ENCODE peak calls at places on chromosomes 13 and 19, in ten cellular contexts. D is stimulated activated CD8-positive, alpha-beta memory T cell treated with anti-CD3 and anti-CD28 coated beads, Interleukin-7, amount 100 ng/mL, for 48 hours; O is caudate nucleus; Q is BE2C; L is AG04449; T is EL; E is stimulated activated CD4-positive, alpha-beta T cell treated with anti-CD3 and anti-CD28 coated beads, Interleukin-2, amount 100 ng/mL, for 24 hours; J is hepatic stellate cell; K is NCI-H1092; G is NAMALWA. Z is an unnamed sample.

GRCh38 chr19:46351241-46352041 is 4.6 kb downstream of the PPP5C start:
- DNase-seq in E (peak), D (no peak), Q (peak), O (no peak), J (peak), L (no peak), G (peak), K (no peak), T (peak), Z (peak)

GRCh38 chr19:45097776-45098520 is 5.0 kb downstream of the PPP1R37 start:
- DNase-seq in Q (peak), T (peak), O (no peak), L (peak), E (no peak), J (peak), K (no peak), D (no peak), G (no peak), Z (peak)

GRCh38 chr13:90416938-90417337 is 930.5 kb upstream of the MIR17HG start:
- DNase-seq in K (no peak), L (no peak), G (no peak), E (no peak), O (no peak), J (no peak), D (no peak), Q (no peak), T (no peak), Z (no peak)

GRCh38 chr19:7862413-7862951 is 11.7 kb downstream of the PRR36 start:
- DNase-seq in L (no peak), O (no peak), G (peak), T (no peak), D (peak), K (no peak), E (peak), J (no peak), Q (peak), Z (no peak)

GRCh38 chr19:41886761-41887710 is 4.1 kb downstream of the ARHGEF1 start:
- DNase-seq in D (peak), E (peak), K (no peak), J (no peak), T (no peak), L (no peak), O (no peak), G (peak), Q (no peak), Z (no peak)

GRCh38 chr13:45278096-45278645 is 62.8 kb downstream of the TPT1 start:
- DNase-seq in O (no peak), D (no peak), J (no peak), T (no peak), L (no peak), K (no peak), G (no peak), Q (no peak), E (no peak), Z (no peak)

GRCh38 chr19:48480151-48480475 is 10.9 kb downstream of the CYTH2 start:
- DNase-seq in Q (no peak), J (no peak), O (peak), G (no peak), K (no peak), E (peak), D (no peak), L (no peak), T (no peak), Z (no peak)

GRCh38 chr13:30734434-30734833 is 909 bp upstream of the ALOX5AP start:
- DNase-seq in K (no peak), D (no peak), J (no peak), Q (no peak), E (no peak), G (peak), O (no peak), T (peak), L (no peak), Z (peak)

GRCh38 chr13:113548778-113549621 is 35.6 kb upstream of the TFDP1 start:
- DNase-seq in L (no peak), Q (peak), G (no peak), O (no peak), J (no peak), K (no peak), T (no peak), E (no peak), D (no peak), Z (no peak)

GRCh38 chr13:93169980-93170379 is 56.6 kb upstream of the GPC6 start:
- DNase-seq in J (peak), O (no peak), D (no peak), Q (no peak), K (no peak), E (no peak), G (no peak), L (peak), T (peak), Z (peak)

GRCh38 chr13:110109910-110110309 is 197.0 kb downstream of the COL4A1 start:
- DNase-seq in T (peak), L (peak), O (no peak), Q (no peak), E (no peak), G (no peak), K (no peak), J (peak), D (no peak), Z (peak)

GRCh38 chr19:39327318-39327717 is 6.7 kb upstream of the LRFN1 start:
- DNase-seq in K (no peak), T (no peak), O (no peak), D (no peak), G (no peak), E (no peak), L (no peak), J (no peak), Q (no peak), Z (no peak)

GRCh38 chr19:5154129-5154798 is 185.4 kb downstream of the KDM4B start:
- DNase-seq in E (peak), D (no peak), J (no peak), G (peak), L (no peak), Q (peak), T (peak), K (no peak), O (no peak), Z (no peak)

GRCh38 chr19:37999309-38000213 is 92.6 kb downstream of the SIPA1L3 start:
- DNase-seq in O (no peak), L (peak), T (peak), Q (no peak), E (no peak), G (no peak), J (peak), D (no peak), K (no peak), Z (peak)

GRCh38 chr19:22735911-22736645 is 47.9 kb downstream of the ZNF99 start:
- DNase-seq in O (no peak), L (no peak), D (no peak), Q (no peak), J (no peak), K (no peak), G (no peak), T (no peak), E (no peak), Z (no peak)

GRCh38 chr13:67549331-67549730 is 319.2 kb upstream of the PCDH9 start:
- DNase-seq in D (no peak), J (no peak), T (no peak), Q (no peak), G (no peak), L (no peak), K (no peak), E (no peak), O (no peak), Z (no peak)

GRCh38 chr13:46140044-46140443 is 35.2 kb upstream of the CPB2 start:
- DNase-seq in L (no peak), E (no peak), Q (no peak), O (no peak), K (no peak), D (no peak), G (no peak), J (no peak), T (no peak), Z (no peak)

GRCh38 chr13:65966991-65967451 is 1263.1 kb downstream of the PCDH9 start:
- DNase-seq in G (peak), J (peak), K (no peak), D (no peak), O (no peak), Q (peak), E (no peak), L (no peak), T (peak), Z (peak)

GRCh38 chr13:65917731-65918130 is 1312.4 kb downstream of the PCDH9 start:
- DNase-seq in J (no peak), L (no peak), D (no peak), T (no peak), O (no peak), G (no peak), Q (no peak), K (no peak), E (no peak), Z (no peak)

GRCh38 chr19:14090509-14091085 is at the start of gene SAMD1:
- DNase-seq in J (peak), T (peak), K (peak), L (no peak), O (peak), D (peak), Q (peak), G (peak), E (peak), Z (peak)

GRCh38 chr19:12769689-12770088 is 5.7 kb downstream of the HOOK2 start:
- DNase-seq in G (peak), Q (peak), K (peak), T (no peak), J (no peak), D (no peak), L (no peak), O (no peak), E (peak), Z (no peak)

GRCh38 chr13:42733046-42733445 is 48.3 kb upstream of the FAM216B start:
- DNase-seq in D (no peak), L (no peak), T (no peak), J (no peak), K (no peak), E (no peak), O (no peak), Q (no peak), G (no peak), Z (no peak)

GRCh38 chr13:111123221-111123620 is 8.1 kb downstream of the ARHGEF7 start:
- DNase-seq in O (no peak), L (no peak), J (no peak), G (no peak), K (no peak), Q (no peak), E (no peak), D (no peak), T (no peak), Z (no peak)

GRCh38 chr13:74047925-74048324 is 86.3 kb downstream of the KLF12 start:
- DNase-seq in E (no peak), J (no peak), O (no peak), T (peak), L (no peak), Q (no peak), D (no peak), K (no peak), G (no peak), Z (no peak)

GRCh38 chr13:36148436-36148835 is 17.3 kb upstream of the DCLK1 start:
- DNase-seq in J (no peak), D (no peak), L (no peak), O (no peak), Q (no peak), K (no peak), T (no peak), E (no peak), G (no peak), Z (no peak)

GRCh38 chr13:21606781-21607180 is 2.8 kb upstream of the MICU2 start:
- DNase-seq in L (no peak), K (no peak), G (no peak), E (no peak), T (no peak), O (no peak), D (no peak), Q (no peak), J (no peak), Z (no peak)

GRCh38 chr19:58409010-58409790 is 751 bp downstream of the ZNF584 start:
- DNase-seq in D (no peak), O (no peak), G (peak), J (no peak), E (peak), Q (peak), T (peak), L (no peak), K (no peak), Z (no peak)

GRCh38 chr13:23674795-23675640 is 104.8 kb downstream of the TNFRSF19 start:
- DNase-seq in D (no peak), J (peak), L (peak), G (no peak), T (peak), O (no peak), Q (no peak), E (no peak), K (no peak), Z (peak)

GRCh38 chr19:1566392-1567115 is 1.6 kb downstream of the MEX3D start:
- DNase-seq in T (peak), J (peak), K (peak), G (no peak), D (no peak), E (no peak), O (peak), Q (peak), L (peak), Z (peak)

GRCh38 chr13:50693755-50694154 is 149.7 kb downstream of the DLEU7 start:
- DNase-seq in T (peak), J (peak), G (no peak), E (no peak), O (no peak), K (no peak), Q (no peak), D (no peak), L (peak), Z (no peak)

GRCh38 chr19:32824906-32825608 is 44.5 kb downstream of the SLC7A9 start:
- DNase-seq in T (no peak), J (no peak), Q (no peak), D (no peak), K (no peak), L (no peak), O (no peak), E (no peak), G (no peak), Z (no peak)

GRCh38 chr13:31179754-31180153 is 18.1 kb upstream of the HSPH1 start:
- DNase-seq in E (no peak), L (no peak), J (no peak), T (no peak), G (no peak), K (no peak), Q (no peak), D (no peak), O (no peak), Z (no peak)

GRCh38 chr13:37194428-37194861 is 89.0 kb upstream of the CSNK1A1L start:
- DNase-seq in D (no peak), O (no peak), Q (no peak), T (peak), G (no peak), J (no peak), E (no peak), L (peak), K (peak), Z (peak)

GRCh38 chr19:50882188-50882587 is 8.9 kb downstream of the KLK2 start:
- DNase-seq in D (no peak), G (peak), T (no peak), J (no peak), L (no peak), O (no peak), Q (no peak), K (no peak), E (no peak), Z (no peak)

GRCh38 chr13:49300716-49301589 is 53.2 kb downstream of the CDADC1 start:
- DNase-seq in O (no peak), L (no peak), T (peak), D (peak), K (peak), E (peak), Q (peak), G (peak), J (peak), Z (peak)

Z was measured in HFFc6.